ENCODE peak calls at places on chromosomes 1 and 21, in eight cellular contexts. B is body of pancreas, U is SK-N-SH, M is neural progenitor cell, Z is uterus, N is PC-9, E is fibroblast of lung, H is ovary. O is an unnamed sample. For H3K4me1, the result is how much of the 10 kb centered on the place peaks cover.

GRCh38 chr1:84998642-84999280 is 1.8 kb upstream of the MCOLN2 start:
- DNase-seq in U (peak), M (peak), Z (no peak), E (peak), H (no peak), N (no peak), B (no peak), O (peak)

GRCh38 chr1:199920635-199921034 is 106.9 kb upstream of the NR5A2 start:
- DNase-seq in H (no peak), N (no peak), U (no peak), Z (no peak), M (no peak), E (no peak), B (no peak), O (no peak)

GRCh38 chr1:51115714-51116404 is 13.8 kb downstream of the C1orf185 start:
- DNase-seq in U (no peak), B (no peak), N (no peak), Z (no peak), M (no peak), E (no peak), H (no peak), O (no peak)

GRCh38 chr1:159247266-159247665 is 42.6 kb downstream of the ACKR1 start:
- DNase-seq in E (no peak), B (no peak), Z (no peak), H (no peak), M (no peak), N (no peak), U (no peak), O (no peak)

GRCh38 chr1:160081261-160081936 is at the start of gene KCNJ9:
- DNase-seq in Z (no peak), B (no peak), U (peak), N (no peak), M (peak), E (peak), H (no peak), O (peak)

GRCh38 chr1:192805832-192806323 is 3.0 kb upstream of the RGS2 start:
- DNase-seq in M (peak), U (peak), B (no peak), H (no peak), N (no peak), E (peak), Z (no peak), O (no peak)

GRCh38 chr1:99328171-99328570 is 63.9 kb downstream of the PLPPR4 start:
- DNase-seq in E (no peak), N (no peak), U (no peak), M (no peak), H (no peak), Z (no peak), B (no peak), O (no peak)

GRCh38 chr1:54649130-54649898 is 7.7 kb downstream of the MROH7 start:
- DNase-seq in E (no peak), M (no peak), Z (no peak), H (no peak), B (no peak), N (no peak), U (no peak), O (no peak)

GRCh38 chr1:49297783-49298182 is 521.1 kb upstream of the BEND5 start:
- DNase-seq in U (peak), M (no peak), H (no peak), B (no peak), E (no peak), Z (no peak), N (no peak), O (peak)

GRCh38 chr21:45254557-45254930 is 33.2 kb downstream of the POFUT2 start:
- DNase-seq in E (no peak), Z (no peak), U (no peak), H (peak), N (no peak), B (no peak), M (no peak), O (peak)

GRCh38 chr21:31482460-31482859 is 138.4 kb upstream of the TIAM1 start:
- DNase-seq in B (no peak), N (no peak), E (no peak), U (no peak), Z (no peak), H (no peak), M (no peak), O (no peak)

GRCh38 chr1:110282395-110282794 is 56.8 kb upstream of the RBM15 start:
- DNase-seq in E (no peak), B (no peak), M (no peak), H (no peak), N (no peak), U (no peak), Z (no peak), O (no peak)

GRCh38 chr1:168271636-168272035 is 9.0 kb upstream of the TBX19 start:
- DNase-seq in H (no peak), E (no peak), N (no peak), M (no peak), B (no peak), U (no peak), Z (no peak), O (no peak)

GRCh38 chr1:248618878-248619277 is 16.0 kb downstream of the OR2T11 start:
- DNase-seq in Z (no peak), M (no peak), H (peak), U (peak), E (peak), N (no peak), B (peak), O (peak)

GRCh38 chr1:225848044-225848955 is 33.9 kb downstream of the TMEM63A start:
- DNase-seq in N (no peak), U (no peak), E (no peak), M (no peak), B (no peak), Z (no peak), H (no peak), O (no peak)

GRCh38 chr1:18965206-18966173 is 9.0 kb upstream of the IFFO2 start:
- DNase-seq in N (peak), H (no peak), M (peak), U (no peak), B (no peak), Z (no peak), E (no peak), O (peak)

GRCh38 chr1:229694053-229694693 is 68.1 kb downstream of the URB2 start:
- DNase-seq in M (peak), Z (peak), B (peak), H (peak), U (peak), N (no peak), E (peak), O (peak)

GRCh38 chr1:55575571-55576279 is 360.6 kb upstream of the USP24 start:
- DNase-seq in B (no peak), U (no peak), H (peak), Z (peak), E (no peak), N (no peak), M (no peak), O (no peak)

GRCh38 chr21:44579833-44580144 is 615 bp downstream of the KRTAP10-5 start:
- DNase-seq in M (no peak), B (no peak), Z (no peak), H (no peak), N (no peak), U (no peak), E (no peak), O (no peak)

DNA sequence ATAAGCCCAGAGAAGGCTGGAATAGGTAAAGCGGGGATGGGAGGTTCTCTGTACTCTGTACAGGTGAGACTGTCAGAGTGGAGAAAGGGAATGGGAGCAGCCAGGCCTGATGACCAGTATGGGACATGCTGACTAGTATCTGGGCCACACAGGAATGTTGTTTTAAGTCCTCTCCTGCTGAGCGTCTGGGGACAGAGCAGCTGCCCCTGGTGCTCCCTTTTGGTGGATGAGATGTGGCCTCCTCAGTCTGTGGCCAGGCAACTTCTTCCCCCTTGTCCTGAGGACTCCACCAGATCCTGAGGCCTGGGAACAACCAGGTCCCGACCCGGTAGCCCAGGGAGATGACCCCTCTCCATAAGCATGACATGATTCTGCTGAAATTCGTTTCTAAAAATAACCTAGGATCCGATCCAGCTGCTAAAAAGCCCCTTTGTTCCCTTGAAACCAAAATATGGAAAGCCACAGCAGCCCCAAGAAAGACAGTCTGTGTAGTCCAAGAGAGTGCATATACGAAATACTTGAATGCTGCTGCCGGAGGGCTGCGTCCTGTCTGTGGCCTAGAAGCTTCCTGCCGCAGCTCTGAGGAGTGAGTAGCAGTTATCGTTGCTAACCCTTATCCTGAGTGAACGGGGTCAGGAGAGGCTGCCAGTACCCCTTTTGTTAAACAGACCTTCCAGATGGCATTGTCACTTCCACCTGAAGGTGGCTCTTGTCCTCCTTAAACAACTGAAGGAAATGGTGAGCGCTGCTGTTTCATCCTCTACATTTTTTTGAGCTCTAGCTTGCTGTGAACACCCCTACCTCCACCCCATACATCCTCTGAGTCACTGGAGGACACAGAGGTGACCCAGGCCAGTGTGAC is 47.1 kb downstream of the ATP2B4 start:
- DNase-seq in U (no peak), E (peak), H (no peak), N (peak), B (peak), Z (peak), M (no peak), O (peak)
- H3K4me1 ChIP-seq in U (under half), E (half or more), H (under half), N (under half), B (under half), Z (under half), M (under half), O (under half)

GRCh38 chr1:201791775-201792166 is 37.2 kb upstream of the IPO9 start:
- DNase-seq in E (peak), Z (peak), B (peak), U (peak), N (no peak), H (no peak), M (no peak), O (no peak)

GRCh38 chr1:201792534-201793305 is 36.2 kb upstream of the IPO9 start:
- DNase-seq in Z (peak), E (peak), N (peak), M (peak), H (peak), B (peak), U (peak), O (peak)

GRCh38 chr1:201791051-201791774 is 37.7 kb upstream of the IPO9 start:
- DNase-seq in E (peak), Z (no peak), M (no peak), U (no peak), B (no peak), H (no peak), N (no peak), O (no peak)

GRCh38 chr1:201793306-201793925 is 35.5 kb upstream of the IPO9 start:
- DNase-seq in B (no peak), H (no peak), U (no peak), M (no peak), E (no peak), N (no peak), Z (no peak), O (no peak)

GRCh38 chr1:201795066-201795465 is 33.9 kb upstream of the IPO9 start:
- DNase-seq in M (peak), B (no peak), H (no peak), U (peak), Z (no peak), E (peak), N (no peak), O (no peak)
- TF ChIP-seq CTCF in M (peak), B (no peak), H (no peak), U (peak), Z (peak), E (peak), N (peak), O (peak)

GRCh38 chr1:10629091-10629815 is 154.5 kb downstream of the PEX14 start:
- DNase-seq in H (no peak), B (no peak), U (peak), M (no peak), N (no peak), Z (peak), E (no peak), O (no peak)
- H3K27ac ChIP-seq in H (peak), B (no peak), U (no peak), M (no peak), N (no peak), Z (peak), E (no peak), O (no peak)

DNA sequence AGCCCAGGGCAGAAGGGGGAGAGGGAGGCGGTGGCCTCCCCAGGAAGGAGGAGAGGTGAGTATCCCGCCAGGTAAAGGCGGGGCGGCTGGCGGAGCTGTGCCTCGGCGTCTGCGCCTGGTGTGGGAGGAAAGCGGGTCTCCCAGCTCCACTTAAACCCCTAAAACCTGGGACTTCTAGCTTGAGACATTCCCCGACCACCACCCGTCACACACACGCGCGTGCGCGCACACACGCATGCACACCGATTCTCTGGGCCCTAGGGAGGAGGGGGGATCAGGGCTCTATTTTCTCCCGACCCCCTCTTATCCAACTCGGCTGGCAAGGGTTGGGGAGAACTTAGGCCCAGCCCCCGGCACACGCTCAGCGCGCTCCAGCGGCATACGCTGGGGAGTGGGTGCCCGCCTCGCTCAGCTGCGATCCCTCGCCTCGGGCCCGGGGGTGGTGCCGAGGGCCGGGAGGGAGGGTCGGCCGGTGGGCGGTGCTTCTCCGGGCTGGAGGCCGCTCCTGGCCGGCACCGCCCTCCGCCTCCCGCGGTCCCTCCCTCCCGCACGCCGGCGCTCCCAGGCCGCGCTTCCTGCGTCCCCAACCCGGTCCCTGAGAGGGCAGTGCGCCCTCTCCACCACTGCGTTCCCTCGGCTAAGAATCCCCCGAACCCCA is at the start of gene TMEM51:
- DNase-seq in Z (peak), M (peak), B (peak), U (peak), E (peak), H (peak), N (peak), O (peak)
- H3K4me1 ChIP-seq in Z (under half), M (under half), B (half or more), U (half or more), E (under half), H (under half), N (under half), O (under half)

DNA sequence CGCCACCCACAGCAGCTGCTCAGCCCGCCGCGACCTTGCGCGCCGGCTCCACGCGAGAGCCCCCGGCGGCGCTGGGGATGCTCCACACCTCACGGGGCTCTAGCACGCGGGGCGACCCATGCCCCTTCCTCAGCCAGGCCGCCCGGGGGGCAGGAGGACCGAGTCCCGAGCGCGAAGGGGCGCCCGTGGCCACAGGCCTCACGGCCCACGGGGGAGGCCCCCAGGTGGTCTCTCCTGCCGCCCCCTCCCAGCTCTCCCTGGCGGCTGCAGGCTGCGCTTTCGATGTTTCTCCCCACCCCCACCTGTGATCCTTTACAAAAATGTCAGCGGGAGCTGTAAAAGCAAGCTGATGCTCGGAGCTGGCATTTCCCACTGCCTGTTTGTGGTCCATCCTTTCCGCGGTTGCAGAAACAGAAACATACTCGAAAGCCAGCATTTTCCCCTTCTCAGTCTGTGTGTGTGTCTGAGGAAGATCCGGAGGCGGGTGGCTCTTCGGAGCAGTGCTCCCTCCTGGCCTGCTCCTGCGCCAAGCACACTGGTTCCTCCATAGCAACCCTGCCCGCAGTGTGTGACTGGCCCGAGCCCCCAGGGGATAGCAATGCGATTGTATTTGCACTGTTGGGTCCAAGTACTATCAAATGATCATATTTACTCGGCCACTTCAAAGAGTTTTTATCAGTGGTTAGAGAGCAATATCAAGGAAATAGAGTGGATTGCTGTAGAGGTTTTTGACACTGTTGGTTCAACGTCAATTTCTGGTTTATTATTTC is 2.1 kb downstream of the KIF26B start:
- DNase-seq in E (peak), B (no peak), U (peak), Z (no peak), N (no peak), H (no peak), M (peak), O (peak)
- TF ChIP-seq CTCF in E (no peak), B (no peak), U (no peak), Z (no peak), N (peak), H (no peak), M (no peak), O (peak)

DNA sequence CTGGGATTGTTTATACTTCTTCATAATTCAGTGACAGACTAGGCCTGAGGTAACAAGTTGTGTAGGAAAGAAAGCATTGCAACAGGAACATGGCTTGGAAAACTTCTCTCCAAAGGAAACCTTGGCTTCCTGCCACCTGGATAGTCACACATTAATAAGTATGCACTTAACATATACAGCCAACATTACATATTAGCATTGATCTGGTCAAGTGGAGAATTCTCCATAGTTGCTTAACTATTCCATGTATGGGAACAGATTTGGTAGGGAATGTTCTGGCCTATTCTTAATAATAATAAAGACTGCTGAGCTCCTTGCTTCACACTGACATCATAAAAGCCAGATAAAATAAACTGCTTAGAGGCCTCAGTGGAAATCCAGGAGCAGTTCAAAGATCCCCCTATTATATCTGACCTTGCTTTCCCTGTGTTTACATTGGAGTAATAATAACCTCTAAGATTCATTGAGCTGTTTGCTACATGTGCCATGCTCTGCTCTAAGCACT is 27.2 kb upstream of the NFIA start:
- DNase-seq in E (peak), M (no peak), B (peak), N (no peak), H (no peak), Z (no peak), U (no peak), O (no peak)
- H3K27ac ChIP-seq in E (no peak), M (no peak), B (peak), N (no peak), H (no peak), Z (peak), U (no peak), O (no peak)